ENCODE peak calls at places on chromosome 12, in four cellular contexts. One of them, this sample, is unnamed.

GRCh38 chr12:95339086-95339788 is 121.6 kb downstream of the VEZT start:
- DNase-seq in A549: no peak
- DNase-seq in epithelial cell of esophagus: peak
- DNase-seq in transverse colon: no peak
- DNase-seq in this sample: no peak

GRCh38 chr12:77772606-77773298 is 57.9 kb upstream of the NAV3 start:
- DNase-seq in A549: no peak
- DNase-seq in epithelial cell of esophagus: no peak
- DNase-seq in transverse colon: no peak
- DNase-seq in this sample: no peak

GRCh38 chr12:12718382-12718761 is 1.2 kb downstream of the CDKN1B start:
- DNase-seq in A549: peak
- DNase-seq in epithelial cell of esophagus: no peak
- DNase-seq in transverse colon: no peak
- DNase-seq in this sample: no peak

GRCh38 chr12:5506295-5506694 is 74.4 kb downstream of the NTF3 start:
- DNase-seq in A549: no peak
- DNase-seq in epithelial cell of esophagus: no peak
- DNase-seq in transverse colon: no peak
- DNase-seq in this sample: no peak

GRCh38 chr12:46480724-46481123 is 108.2 kb upstream of the SLC38A2 start:
- DNase-seq in A549: no peak
- DNase-seq in epithelial cell of esophagus: no peak
- DNase-seq in transverse colon: no peak
- DNase-seq in this sample: no peak

GRCh38 chr12:103799504-103800251 is 41.4 kb downstream of the NT5DC3 start:
- DNase-seq in A549: peak
- DNase-seq in epithelial cell of esophagus: peak
- DNase-seq in transverse colon: peak
- DNase-seq in this sample: peak

GRCh38 chr12:65845751-65846537 is 21.7 kb downstream of the HMGA2 start:
- DNase-seq in A549: no peak
- DNase-seq in epithelial cell of esophagus: peak
- DNase-seq in transverse colon: no peak
- DNase-seq in this sample: no peak

GRCh38 chr12:9868271-9868815 is 811 bp downstream of the CLEC2B start:
- DNase-seq in A549: no peak
- DNase-seq in epithelial cell of esophagus: no peak
- DNase-seq in transverse colon: no peak
- DNase-seq in this sample: peak

GRCh38 chr12:14913381-14913781 is 25.0 kb downstream of the ERP27 start:
- DNase-seq in A549: no peak
- DNase-seq in epithelial cell of esophagus: peak
- DNase-seq in transverse colon: peak
- DNase-seq in this sample: no peak

GRCh38 chr12:92021665-92022033 is 124.0 kb downstream of the BTG1 start:
- DNase-seq in A549: no peak
- DNase-seq in epithelial cell of esophagus: no peak
- DNase-seq in transverse colon: no peak
- DNase-seq in this sample: no peak

GRCh38 chr12:6715130-6715529 is 8.7 kb upstream of the COPS7A start:
- DNase-seq in A549: no peak
- DNase-seq in epithelial cell of esophagus: no peak
- DNase-seq in transverse colon: no peak
- DNase-seq in this sample: no peak

GRCh38 chr12:1171657-1172056 is 180.6 kb downstream of the ERC1 start:
- DNase-seq in A549: no peak
- DNase-seq in epithelial cell of esophagus: peak
- DNase-seq in transverse colon: no peak
- DNase-seq in this sample: peak

GRCh38 chr12:56953314-56953713 is 4.1 kb downstream of the RDH16 start:
- DNase-seq in A549: no peak
- DNase-seq in epithelial cell of esophagus: no peak
- DNase-seq in transverse colon: no peak
- DNase-seq in this sample: no peak

GRCh38 chr12:79555006-79555925 is 135.5 kb downstream of the PAWR start:
- DNase-seq in A549: peak
- DNase-seq in epithelial cell of esophagus: peak
- DNase-seq in transverse colon: no peak
- DNase-seq in this sample: peak

GRCh38 chr12:125340791-125341190 is 275.6 kb downstream of the AACS start:
- DNase-seq in A549: peak
- DNase-seq in epithelial cell of esophagus: peak
- DNase-seq in transverse colon: peak
- DNase-seq in this sample: peak

GRCh38 chr12:91400249-91400648 is 217.6 kb upstream of the DCN start:
- DNase-seq in A549: no peak
- DNase-seq in epithelial cell of esophagus: no peak
- DNase-seq in transverse colon: no peak
- DNase-seq in this sample: no peak

GRCh38 chr12:7319934-7320333 is 16.1 kb downstream of the ACSM4 start:
- DNase-seq in A549: no peak
- DNase-seq in epithelial cell of esophagus: no peak
- DNase-seq in transverse colon: no peak
- DNase-seq in this sample: no peak

GRCh38 chr12:103854372-103854973 is 13.4 kb upstream of the NT5DC3 start:
- DNase-seq in A549: no peak
- DNase-seq in epithelial cell of esophagus: no peak
- DNase-seq in transverse colon: no peak
- DNase-seq in this sample: no peak

GRCh38 chr12:627863-628805 is 35.1 kb downstream of the NINJ2 start:
- DNase-seq in A549: no peak
- DNase-seq in epithelial cell of esophagus: peak
- DNase-seq in transverse colon: no peak
- DNase-seq in this sample: no peak

GRCh38 chr12:129887047-129887568 is 16.7 kb downstream of the TMEM132D start:
- DNase-seq in A549: no peak
- DNase-seq in epithelial cell of esophagus: peak
- DNase-seq in transverse colon: no peak
- DNase-seq in this sample: no peak

GRCh38 chr12:92745874-92746553 is 43.2 kb downstream of the PLEKHG7 start:
- DNase-seq in A549: peak
- DNase-seq in epithelial cell of esophagus: peak
- DNase-seq in transverse colon: peak
- DNase-seq in this sample: no peak

GRCh38 chr12:119669744-119670472 is 2.0 kb downstream of the PRKAB1 start:
- DNase-seq in A549: no peak
- DNase-seq in epithelial cell of esophagus: peak
- DNase-seq in transverse colon: peak
- DNase-seq in this sample: peak
- H3K4me3 ChIP-seq in A549: no peak
- H3K4me3 ChIP-seq in epithelial cell of esophagus: peak
- H3K4me3 ChIP-seq in transverse colon: peak
- H3K4me3 ChIP-seq in this sample: no peak

GRCh38 chr12:32139064-32139421 is 32.4 kb downstream of the BICD1 start:
- DNase-seq in A549: no peak
- DNase-seq in epithelial cell of esophagus: peak
- DNase-seq in transverse colon: peak
- DNase-seq in this sample: peak

GRCh38 chr12:32135967-32136366 is 29.3 kb downstream of the BICD1 start:
- DNase-seq in A549: no peak
- DNase-seq in epithelial cell of esophagus: no peak
- DNase-seq in transverse colon: no peak
- DNase-seq in this sample: peak

GRCh38 chr12:32136404-32136803 is 29.8 kb downstream of the BICD1 start:
- DNase-seq in A549: no peak
- DNase-seq in epithelial cell of esophagus: no peak
- DNase-seq in transverse colon: no peak
- DNase-seq in this sample: no peak

GRCh38 chr12:32131666-32132065 is 25.0 kb downstream of the BICD1 start:
- DNase-seq in A549: no peak
- DNase-seq in epithelial cell of esophagus: no peak
- DNase-seq in transverse colon: no peak
- DNase-seq in this sample: no peak

DNA sequence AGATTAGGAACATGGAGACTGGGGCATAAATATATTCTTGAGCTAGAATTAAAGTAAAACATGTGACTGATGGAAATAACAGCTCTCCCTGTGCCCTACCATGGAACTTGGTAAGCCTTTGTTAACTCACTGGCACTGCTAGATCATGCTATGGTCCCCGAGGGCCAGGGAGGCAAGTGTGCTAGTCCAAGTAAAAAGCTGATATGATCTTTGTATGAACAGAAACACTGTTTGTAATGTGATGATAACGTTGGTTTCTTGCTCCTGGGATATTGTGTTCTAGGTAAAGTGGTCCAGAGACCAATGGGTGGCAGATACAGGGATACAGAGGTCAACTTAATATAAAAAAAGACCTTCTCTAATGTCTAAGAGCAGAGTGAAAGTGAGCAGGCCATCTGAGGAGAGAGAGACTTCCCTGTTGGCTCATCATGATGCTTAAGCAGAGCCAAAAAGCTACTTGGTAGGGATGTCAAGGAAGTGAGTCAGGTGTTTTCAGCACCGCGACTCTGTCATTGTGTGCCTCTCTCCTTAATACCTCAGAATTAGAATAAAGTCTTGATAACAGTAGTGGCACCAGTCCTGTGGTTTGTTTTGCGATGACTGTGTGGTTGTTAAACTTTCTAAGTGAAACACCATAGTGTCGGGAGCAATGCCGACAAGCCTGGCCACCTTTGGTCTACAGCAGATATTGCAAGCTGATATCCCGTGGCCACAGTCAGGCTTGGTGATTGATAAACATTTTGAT is 27.7 kb downstream of the BICD1 start:
- DNase-seq in A549: no peak
- DNase-seq in epithelial cell of esophagus: peak
- DNase-seq in transverse colon: peak
- DNase-seq in this sample: no peak
- H3K4me3 ChIP-seq in A549: no peak
- H3K4me3 ChIP-seq in epithelial cell of esophagus: no peak
- H3K4me3 ChIP-seq in transverse colon: no peak
- H3K4me3 ChIP-seq in this sample: no peak

GRCh38 chr12:45231515-45232145 is 15.7 kb downstream of the ANO6 start:
- DNase-seq in A549: peak
- DNase-seq in epithelial cell of esophagus: peak
- DNase-seq in transverse colon: no peak
- DNase-seq in this sample: no peak

GRCh38 chr12:45232771-45233372 is 17.0 kb downstream of the ANO6 start:
- DNase-seq in A549: peak
- DNase-seq in epithelial cell of esophagus: peak
- DNase-seq in transverse colon: no peak
- DNase-seq in this sample: peak

GRCh38 chr12:45232146-45232731 is 16.3 kb downstream of the ANO6 start:
- DNase-seq in A549: no peak
- DNase-seq in epithelial cell of esophagus: peak
- DNase-seq in transverse colon: no peak
- DNase-seq in this sample: no peak

GRCh38 chr12:45235087-45236025 is 19.5 kb downstream of the ANO6 start:
- DNase-seq in A549: peak
- DNase-seq in epithelial cell of esophagus: peak
- DNase-seq in transverse colon: no peak
- DNase-seq in this sample: peak

DNA sequence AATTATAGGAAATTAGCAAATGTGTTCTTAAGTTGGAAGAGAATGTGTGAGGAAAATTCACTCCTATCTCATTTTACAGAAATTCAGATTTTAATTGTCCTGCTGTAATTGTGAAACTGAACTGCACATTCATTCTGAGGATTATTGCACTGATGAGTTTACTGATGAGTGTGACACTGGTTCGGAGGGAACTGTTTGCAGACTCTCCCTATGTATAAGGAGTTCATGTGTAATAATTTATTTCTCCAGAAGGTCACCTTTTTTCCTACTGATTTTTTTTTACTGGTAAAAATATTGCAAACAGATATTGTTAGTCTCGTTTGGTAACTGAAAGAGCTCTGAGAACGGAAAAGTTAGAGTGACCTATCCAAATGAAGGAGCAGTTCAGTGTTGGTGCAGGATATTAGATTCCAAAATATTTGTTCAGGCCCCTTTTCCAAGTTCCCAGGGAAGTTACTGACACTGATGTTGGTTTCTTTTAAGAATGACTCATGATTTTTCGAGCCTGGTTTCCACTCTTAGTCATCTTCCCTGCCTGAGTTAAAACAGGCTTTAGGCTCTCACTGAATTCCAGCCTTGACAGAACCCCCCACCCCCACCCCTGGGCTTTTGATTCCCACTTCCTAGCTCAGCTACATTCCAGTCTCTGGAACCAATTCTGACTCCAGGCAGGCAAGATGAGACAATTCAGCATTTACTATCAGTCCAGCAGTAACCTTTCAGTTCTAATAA is 18.4 kb downstream of the ANO6 start:
- DNase-seq in A549: peak
- DNase-seq in epithelial cell of esophagus: peak
- DNase-seq in transverse colon: no peak
- DNase-seq in this sample: peak
- H3K4me3 ChIP-seq in A549: peak
- H3K4me3 ChIP-seq in epithelial cell of esophagus: no peak
- H3K4me3 ChIP-seq in transverse colon: no peak
- H3K4me3 ChIP-seq in this sample: no peak

GRCh38 chr12:132841151-132841550 is 12.5 kb upstream of the GOLGA3 start:
- DNase-seq in A549: no peak
- DNase-seq in epithelial cell of esophagus: no peak
- DNase-seq in transverse colon: no peak
- DNase-seq in this sample: no peak
- H3K4me3 ChIP-seq in A549: no peak
- H3K4me3 ChIP-seq in epithelial cell of esophagus: no peak
- H3K4me3 ChIP-seq in transverse colon: no peak
- H3K4me3 ChIP-seq in this sample: no peak

GRCh38 chr12:59973515-59973914 is 377.7 kb downstream of the SLC16A7 start:
- DNase-seq in A549: no peak
- DNase-seq in epithelial cell of esophagus: peak
- DNase-seq in transverse colon: no peak
- DNase-seq in this sample: no peak
- H3K4me3 ChIP-seq in A549: no peak
- H3K4me3 ChIP-seq in epithelial cell of esophagus: no peak
- H3K4me3 ChIP-seq in transverse colon: no peak
- H3K4me3 ChIP-seq in this sample: no peak